ENCODE peak calls at places on chromosomes 16 and 17, in ten cellular contexts. One of them, this sample, is unnamed.

GRCh38 chr17:80621335-80622169 is 76.9 kb downstream of the RPTOR start:
- DNase-seq in transverse colon: no peak
- DNase-seq in fibroblast of pulmonary artery: no peak
- DNase-seq in AG04450: no peak
- DNase-seq in progenitor cell of endocrine pancreas: no peak
- DNase-seq in AG09309: no peak
- DNase-seq in AG09319: no peak
- DNase-seq in brain microvascular endothelial cell: no peak
- DNase-seq in lung: no peak
- DNase-seq in upper lobe of right lung: no peak
- DNase-seq in this sample: no peak

GRCh38 chr17:5793899-5794298 is 209.6 kb upstream of the NLRP1 start:
- DNase-seq in transverse colon: no peak
- DNase-seq in fibroblast of pulmonary artery: no peak
- DNase-seq in AG04450: no peak
- DNase-seq in progenitor cell of endocrine pancreas: no peak
- DNase-seq in AG09309: no peak
- DNase-seq in AG09319: no peak
- DNase-seq in brain microvascular endothelial cell: no peak
- DNase-seq in lung: no peak
- DNase-seq in upper lobe of right lung: no peak
- DNase-seq in this sample: no peak

GRCh38 chr17:56038136-56038535 is 115.1 kb upstream of the ANKFN1 start:
- DNase-seq in transverse colon: no peak
- DNase-seq in fibroblast of pulmonary artery: no peak
- DNase-seq in AG04450: no peak
- DNase-seq in progenitor cell of endocrine pancreas: no peak
- DNase-seq in AG09309: no peak
- DNase-seq in AG09319: no peak
- DNase-seq in brain microvascular endothelial cell: no peak
- DNase-seq in lung: no peak
- DNase-seq in upper lobe of right lung: no peak
- DNase-seq in this sample: no peak

GRCh38 chr16:75380870-75381269 is 52.4 kb downstream of the CFDP1 start:
- DNase-seq in transverse colon: no peak
- DNase-seq in fibroblast of pulmonary artery: peak
- DNase-seq in AG04450: no peak
- DNase-seq in progenitor cell of endocrine pancreas: no peak
- DNase-seq in AG09309: no peak
- DNase-seq in AG09319: no peak
- DNase-seq in brain microvascular endothelial cell: no peak
- DNase-seq in lung: no peak
- DNase-seq in upper lobe of right lung: no peak
- DNase-seq in this sample: peak

GRCh38 chr16:65975049-65975708 is 391.3 kb upstream of the CDH5 start:
- DNase-seq in transverse colon: no peak
- DNase-seq in fibroblast of pulmonary artery: peak
- DNase-seq in AG04450: peak
- DNase-seq in progenitor cell of endocrine pancreas: no peak
- DNase-seq in AG09309: peak
- DNase-seq in AG09319: peak
- DNase-seq in brain microvascular endothelial cell: peak
- DNase-seq in lung: no peak
- DNase-seq in upper lobe of right lung: no peak
- DNase-seq in this sample: peak

GRCh38 chr17:44555056-44555455 is 2.2 kb upstream of the FZD2 start:
- DNase-seq in transverse colon: no peak
- DNase-seq in fibroblast of pulmonary artery: no peak
- DNase-seq in AG04450: no peak
- DNase-seq in progenitor cell of endocrine pancreas: no peak
- DNase-seq in AG09309: no peak
- DNase-seq in AG09319: no peak
- DNase-seq in brain microvascular endothelial cell: no peak
- DNase-seq in lung: no peak
- DNase-seq in upper lobe of right lung: no peak
- DNase-seq in this sample: no peak

GRCh38 chr16:30842971-30843370 is 50.9 kb downstream of the BCL7C start:
- DNase-seq in transverse colon: no peak
- DNase-seq in fibroblast of pulmonary artery: no peak
- DNase-seq in AG04450: no peak
- DNase-seq in progenitor cell of endocrine pancreas: no peak
- DNase-seq in AG09309: no peak
- DNase-seq in AG09319: no peak
- DNase-seq in brain microvascular endothelial cell: no peak
- DNase-seq in lung: no peak
- DNase-seq in upper lobe of right lung: no peak
- DNase-seq in this sample: no peak

GRCh38 chr17:47286198-47286914 is 32.7 kb downstream of the ITGB3 start:
- DNase-seq in transverse colon: no peak
- DNase-seq in fibroblast of pulmonary artery: no peak
- DNase-seq in AG04450: no peak
- DNase-seq in progenitor cell of endocrine pancreas: no peak
- DNase-seq in AG09309: no peak
- DNase-seq in AG09319: no peak
- DNase-seq in brain microvascular endothelial cell: peak
- DNase-seq in lung: no peak
- DNase-seq in upper lobe of right lung: no peak
- DNase-seq in this sample: no peak

GRCh38 chr16:16867994-16868393 is 489.1 kb downstream of the NPIPA7 start:
- DNase-seq in transverse colon: no peak
- DNase-seq in fibroblast of pulmonary artery: no peak
- DNase-seq in AG04450: no peak
- DNase-seq in progenitor cell of endocrine pancreas: no peak
- DNase-seq in AG09309: no peak
- DNase-seq in AG09319: no peak
- DNase-seq in brain microvascular endothelial cell: no peak
- DNase-seq in lung: no peak
- DNase-seq in upper lobe of right lung: no peak
- DNase-seq in this sample: no peak

GRCh38 chr17:51684214-51684613 is 423.9 kb downstream of the UTP18 start:
- DNase-seq in transverse colon: no peak
- DNase-seq in fibroblast of pulmonary artery: no peak
- DNase-seq in AG04450: no peak
- DNase-seq in progenitor cell of endocrine pancreas: no peak
- DNase-seq in AG09309: no peak
- DNase-seq in AG09319: no peak
- DNase-seq in brain microvascular endothelial cell: no peak
- DNase-seq in lung: no peak
- DNase-seq in upper lobe of right lung: no peak
- DNase-seq in this sample: no peak

GRCh38 chr17:31388770-31389672 is 2.5 kb upstream of the RAB11FIP4 start:
- DNase-seq in transverse colon: no peak
- DNase-seq in fibroblast of pulmonary artery: peak
- DNase-seq in AG04450: no peak
- DNase-seq in progenitor cell of endocrine pancreas: no peak
- DNase-seq in AG09309: no peak
- DNase-seq in AG09319: no peak
- DNase-seq in brain microvascular endothelial cell: no peak
- DNase-seq in lung: no peak
- DNase-seq in upper lobe of right lung: no peak
- DNase-seq in this sample: no peak

GRCh38 chr17:29592850-29593545 is at the start of gene ANKRD13B:
- DNase-seq in transverse colon: peak
- DNase-seq in fibroblast of pulmonary artery: no peak
- DNase-seq in AG04450: no peak
- DNase-seq in progenitor cell of endocrine pancreas: no peak
- DNase-seq in AG09309: no peak
- DNase-seq in AG09319: no peak
- DNase-seq in brain microvascular endothelial cell: no peak
- DNase-seq in lung: no peak
- DNase-seq in upper lobe of right lung: peak
- DNase-seq in this sample: no peak

GRCh38 chr16:1494711-1495110 is 1.6 kb downstream of the TELO2 start:
- DNase-seq in transverse colon: no peak
- DNase-seq in fibroblast of pulmonary artery: peak
- DNase-seq in AG04450: no peak
- DNase-seq in progenitor cell of endocrine pancreas: no peak
- DNase-seq in AG09309: no peak
- DNase-seq in AG09319: no peak
- DNase-seq in brain microvascular endothelial cell: no peak
- DNase-seq in lung: no peak
- DNase-seq in upper lobe of right lung: no peak
- DNase-seq in this sample: no peak

GRCh38 chr17:58568050-58568830 is 53.8 kb upstream of the MTMR4 start:
- DNase-seq in transverse colon: no peak
- DNase-seq in fibroblast of pulmonary artery: no peak
- DNase-seq in AG04450: no peak
- DNase-seq in progenitor cell of endocrine pancreas: no peak
- DNase-seq in AG09309: no peak
- DNase-seq in AG09319: no peak
- DNase-seq in brain microvascular endothelial cell: no peak
- DNase-seq in lung: no peak
- DNase-seq in upper lobe of right lung: no peak
- DNase-seq in this sample: no peak

GRCh38 chr16:1530349-1530882 is 3.0 kb upstream of the TMEM204 start:
- DNase-seq in transverse colon: no peak
- DNase-seq in fibroblast of pulmonary artery: no peak
- DNase-seq in AG04450: no peak
- DNase-seq in progenitor cell of endocrine pancreas: no peak
- DNase-seq in AG09309: no peak
- DNase-seq in AG09319: no peak
- DNase-seq in brain microvascular endothelial cell: no peak
- DNase-seq in lung: no peak
- DNase-seq in upper lobe of right lung: no peak
- DNase-seq in this sample: no peak

GRCh38 chr17:65593092-65593869 is 31.8 kb upstream of the AXIN2 start:
- DNase-seq in transverse colon: no peak
- DNase-seq in fibroblast of pulmonary artery: no peak
- DNase-seq in AG04450: no peak
- DNase-seq in progenitor cell of endocrine pancreas: no peak
- DNase-seq in AG09309: no peak
- DNase-seq in AG09319: no peak
- DNase-seq in brain microvascular endothelial cell: no peak
- DNase-seq in lung: no peak
- DNase-seq in upper lobe of right lung: no peak
- DNase-seq in this sample: no peak

GRCh38 chr17:82180776-82181528 is 31.7 kb downstream of the CCDC57 start:
- DNase-seq in transverse colon: no peak
- DNase-seq in fibroblast of pulmonary artery: no peak
- DNase-seq in AG04450: no peak
- DNase-seq in progenitor cell of endocrine pancreas: no peak
- DNase-seq in AG09309: no peak
- DNase-seq in AG09319: no peak
- DNase-seq in brain microvascular endothelial cell: no peak
- DNase-seq in lung: no peak
- DNase-seq in upper lobe of right lung: no peak
- DNase-seq in this sample: no peak

GRCh38 chr16:21001262-21001661 is 100.7 kb downstream of the LYRM1 start:
- DNase-seq in transverse colon: peak
- DNase-seq in fibroblast of pulmonary artery: peak
- DNase-seq in AG04450: no peak
- DNase-seq in progenitor cell of endocrine pancreas: no peak
- DNase-seq in AG09309: no peak
- DNase-seq in AG09319: no peak
- DNase-seq in brain microvascular endothelial cell: peak
- DNase-seq in lung: no peak
- DNase-seq in upper lobe of right lung: no peak
- DNase-seq in this sample: peak
- TF ChIP-seq CTCF in transverse colon: peak
- TF ChIP-seq CTCF in fibroblast of pulmonary artery: peak
- TF ChIP-seq CTCF in AG04450: peak
- TF ChIP-seq CTCF in progenitor cell of endocrine pancreas: peak
- TF ChIP-seq CTCF in AG09309: peak
- TF ChIP-seq CTCF in AG09319: peak
- TF ChIP-seq CTCF in brain microvascular endothelial cell: peak
- TF ChIP-seq CTCF in lung: no peak
- TF ChIP-seq CTCF in upper lobe of right lung: peak
- TF ChIP-seq CTCF in this sample: peak

GRCh38 chr17:45852535-45853297 is 8.0 kb downstream of the SPPL2C start:
- DNase-seq in transverse colon: peak
- DNase-seq in fibroblast of pulmonary artery: peak
- DNase-seq in AG04450: peak
- DNase-seq in progenitor cell of endocrine pancreas: peak
- DNase-seq in AG09309: peak
- DNase-seq in AG09319: peak
- DNase-seq in brain microvascular endothelial cell: peak
- DNase-seq in lung: peak
- DNase-seq in upper lobe of right lung: peak
- DNase-seq in this sample: peak
- TF ChIP-seq CTCF in transverse colon: peak
- TF ChIP-seq CTCF in fibroblast of pulmonary artery: peak
- TF ChIP-seq CTCF in AG04450: peak
- TF ChIP-seq CTCF in progenitor cell of endocrine pancreas: peak
- TF ChIP-seq CTCF in AG09309: peak
- TF ChIP-seq CTCF in AG09319: peak
- TF ChIP-seq CTCF in brain microvascular endothelial cell: peak
- TF ChIP-seq CTCF in lung: peak
- TF ChIP-seq CTCF in upper lobe of right lung: peak
- TF ChIP-seq CTCF in this sample: peak

GRCh38 chr16:67990018-67990386 is 9.3 kb downstream of the DPEP2 start:
- DNase-seq in transverse colon: no peak
- DNase-seq in fibroblast of pulmonary artery: no peak
- DNase-seq in AG04450: no peak
- DNase-seq in progenitor cell of endocrine pancreas: no peak
- DNase-seq in AG09309: no peak
- DNase-seq in AG09319: no peak
- DNase-seq in brain microvascular endothelial cell: no peak
- DNase-seq in lung: no peak
- DNase-seq in upper lobe of right lung: no peak
- DNase-seq in this sample: no peak
- TF ChIP-seq CTCF in transverse colon: no peak
- TF ChIP-seq CTCF in fibroblast of pulmonary artery: no peak
- TF ChIP-seq CTCF in AG04450: no peak
- TF ChIP-seq CTCF in progenitor cell of endocrine pancreas: no peak
- TF ChIP-seq CTCF in AG09309: no peak
- TF ChIP-seq CTCF in AG09319: no peak
- TF ChIP-seq CTCF in brain microvascular endothelial cell: no peak
- TF ChIP-seq CTCF in lung: no peak
- TF ChIP-seq CTCF in upper lobe of right lung: no peak
- TF ChIP-seq CTCF in this sample: no peak

DNA sequence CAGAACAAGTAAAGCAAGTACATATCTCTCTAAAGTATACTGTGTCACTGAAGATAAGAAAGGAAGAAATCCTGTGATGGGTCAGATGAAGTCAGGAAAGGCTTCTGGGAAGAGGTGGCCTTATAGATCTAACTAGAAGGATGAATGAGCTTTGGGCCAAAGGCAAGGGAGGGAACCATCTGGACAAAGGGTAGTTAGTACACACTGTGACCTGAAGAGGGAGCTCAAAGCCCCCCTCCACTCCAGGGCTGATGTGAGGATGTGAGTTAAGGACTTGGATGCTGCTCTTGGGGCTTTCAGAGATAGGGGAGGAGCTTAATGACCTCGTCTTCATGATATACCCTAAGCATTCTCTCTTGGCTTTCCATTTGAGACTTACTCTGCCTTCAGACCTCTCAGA is 185.3 kb upstream of the CACNG3 start:
- DNase-seq in transverse colon: no peak
- DNase-seq in fibroblast of pulmonary artery: peak
- DNase-seq in AG04450: no peak
- DNase-seq in progenitor cell of endocrine pancreas: peak
- DNase-seq in AG09309: no peak
- DNase-seq in AG09319: no peak
- DNase-seq in brain microvascular endothelial cell: peak
- DNase-seq in lung: no peak
- DNase-seq in upper lobe of right lung: no peak
- DNase-seq in this sample: no peak
- TF ChIP-seq CTCF in transverse colon: peak
- TF ChIP-seq CTCF in fibroblast of pulmonary artery: peak
- TF ChIP-seq CTCF in AG04450: peak
- TF ChIP-seq CTCF in progenitor cell of endocrine pancreas: peak
- TF ChIP-seq CTCF in AG09309: peak
- TF ChIP-seq CTCF in AG09319: no peak
- TF ChIP-seq CTCF in brain microvascular endothelial cell: no peak
- TF ChIP-seq CTCF in lung: no peak
- TF ChIP-seq CTCF in upper lobe of right lung: peak
- TF ChIP-seq CTCF in this sample: peak

This sample was measured in HFFc6.